ENCODE peak calls at places on chromosomes 16 and 17, in four cellular contexts. One of them, this sample, is unnamed. For H3K27me3, the result is how much of the 10 kb centered on the place peaks cover.

GRCh38 chr17:55305321-55306087 is 40.7 kb downstream of the HLF start:
- DNase-seq in breast epithelium: no peak
- DNase-seq in uterus: no peak
- DNase-seq in sigmoid colon: no peak
- DNase-seq in this sample: no peak

GRCh38 chr17:18138065-18138749 is 29.7 kb downstream of the MYO15A start:
- DNase-seq in uterus: no peak
- DNase-seq in sigmoid colon: no peak
- DNase-seq in breast epithelium: no peak
- DNase-seq in this sample: no peak

GRCh38 chr17:5711344-5711743 is 127.0 kb upstream of the NLRP1 start:
- DNase-seq in breast epithelium: no peak
- DNase-seq in uterus: no peak
- DNase-seq in sigmoid colon: no peak
- DNase-seq in this sample: no peak

GRCh38 chr16:48276102-48276501 is 28.8 kb upstream of the ABCC11 start:
- DNase-seq in breast epithelium: no peak
- DNase-seq in uterus: no peak
- DNase-seq in sigmoid colon: no peak
- DNase-seq in this sample: peak

GRCh38 chr17:27609606-27610303 is 21.2 kb upstream of the LGALS9 start:
- DNase-seq in uterus: no peak
- DNase-seq in breast epithelium: no peak
- DNase-seq in sigmoid colon: no peak
- DNase-seq in this sample: peak

GRCh38 chr17:1067282-1067956 is 70.5 kb downstream of the TIMM22 start:
- DNase-seq in breast epithelium: no peak
- DNase-seq in sigmoid colon: no peak
- DNase-seq in uterus: no peak
- DNase-seq in this sample: no peak

GRCh38 chr17:59754547-59754946 is 47.1 kb downstream of the VMP1 start:
- DNase-seq in uterus: no peak
- DNase-seq in sigmoid colon: no peak
- DNase-seq in breast epithelium: no peak
- DNase-seq in this sample: no peak

GRCh38 chr17:40560592-40561293 is 4.5 kb downstream of the CCR7 start:
- DNase-seq in uterus: peak
- DNase-seq in sigmoid colon: no peak
- DNase-seq in breast epithelium: no peak
- DNase-seq in this sample: no peak

GRCh38 chr17:44198721-44199552 is 747 bp downstream of the ATXN7L3 start:
- DNase-seq in breast epithelium: peak
- DNase-seq in sigmoid colon: peak
- DNase-seq in uterus: peak
- DNase-seq in this sample: peak

GRCh38 chr16:79209308-79209707 is 391.2 kb downstream of the MAF start:
- DNase-seq in uterus: no peak
- DNase-seq in sigmoid colon: no peak
- DNase-seq in breast epithelium: no peak
- DNase-seq in this sample: no peak

GRCh38 chr16:79213214-79213613 is 387.3 kb downstream of the MAF start:
- DNase-seq in uterus: no peak
- DNase-seq in breast epithelium: no peak
- DNase-seq in sigmoid colon: no peak
- DNase-seq in this sample: no peak

GRCh38 chr16:79210629-79211028 is 389.9 kb downstream of the MAF start:
- DNase-seq in uterus: no peak
- DNase-seq in breast epithelium: no peak
- DNase-seq in sigmoid colon: no peak
- DNase-seq in this sample: no peak

GRCh38 chr16:79211581-79211980 is 389.0 kb downstream of the MAF start:
- DNase-seq in sigmoid colon: no peak
- DNase-seq in uterus: no peak
- DNase-seq in breast epithelium: no peak
- DNase-seq in this sample: no peak

GRCh38 chr16:79212114-79212791 is 388.3 kb downstream of the MAF start:
- DNase-seq in sigmoid colon: no peak
- DNase-seq in uterus: no peak
- DNase-seq in breast epithelium: no peak
- DNase-seq in this sample: no peak
- TF ChIP-seq CTCF in sigmoid colon: no peak
- TF ChIP-seq CTCF in uterus: no peak
- TF ChIP-seq CTCF in breast epithelium: no peak
- TF ChIP-seq CTCF in this sample: no peak

GRCh38 chr17:45768000-45768399 is 16.1 kb upstream of the CRHR1 start:
- DNase-seq in uterus: no peak
- DNase-seq in sigmoid colon: no peak
- DNase-seq in breast epithelium: no peak
- DNase-seq in this sample: no peak
- H3K27me3 ChIP-seq in uterus: under half
- H3K27me3 ChIP-seq in sigmoid colon: under half
- H3K27me3 ChIP-seq in breast epithelium: under half
- H3K27me3 ChIP-seq in this sample: under half

GRCh38 chr17:14200354-14200753 is 36.3 kb downstream of the CDRT15 start:
- DNase-seq in sigmoid colon: no peak
- DNase-seq in uterus: no peak
- DNase-seq in breast epithelium: no peak
- DNase-seq in this sample: no peak

GRCh38 chr17:14197582-14197981 is 39.1 kb downstream of the CDRT15 start:
- DNase-seq in breast epithelium: no peak
- DNase-seq in sigmoid colon: no peak
- DNase-seq in uterus: no peak
- DNase-seq in this sample: no peak

GRCh38 chr17:14198013-14198412 is 38.6 kb downstream of the CDRT15 start:
- DNase-seq in sigmoid colon: no peak
- DNase-seq in breast epithelium: no peak
- DNase-seq in uterus: no peak
- DNase-seq in this sample: no peak

GRCh38 chr17:14198575-14198974 is 38.1 kb downstream of the CDRT15 start:
- DNase-seq in sigmoid colon: no peak
- DNase-seq in uterus: no peak
- DNase-seq in breast epithelium: no peak
- DNase-seq in this sample: no peak

GRCh38 chr17:14196337-14196997 is 40.2 kb downstream of the CDRT15 start:
- DNase-seq in sigmoid colon: no peak
- DNase-seq in breast epithelium: no peak
- DNase-seq in uterus: no peak
- DNase-seq in this sample: no peak
- TF ChIP-seq CTCF in sigmoid colon: no peak
- TF ChIP-seq CTCF in breast epithelium: no peak
- TF ChIP-seq CTCF in uterus: no peak
- TF ChIP-seq CTCF in this sample: no peak

DNA sequence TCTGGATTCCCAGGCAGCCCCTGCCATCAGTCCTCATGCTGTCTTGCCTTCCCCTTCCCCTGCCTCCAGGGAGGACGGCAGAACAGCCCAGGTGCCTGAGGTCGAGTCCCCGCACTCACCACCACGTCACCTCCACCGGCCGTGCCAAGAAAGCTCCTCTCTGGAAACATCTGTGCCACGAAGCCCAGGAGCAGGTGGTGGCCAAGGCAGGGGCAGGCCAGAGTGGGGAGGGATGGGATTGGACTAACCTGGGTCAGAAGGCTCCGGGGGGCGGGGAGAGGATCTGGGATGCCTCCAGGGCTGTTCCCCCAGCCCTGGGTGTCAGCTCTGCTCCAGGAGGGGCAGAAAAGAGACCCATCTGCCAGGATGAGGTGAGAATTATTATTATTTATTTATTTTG is 7.4 kb upstream of the DPEP1 start:
- DNase-seq in uterus: no peak
- DNase-seq in sigmoid colon: no peak
- DNase-seq in breast epithelium: no peak
- DNase-seq in this sample: no peak
- H3K27me3 ChIP-seq in uterus: under half
- H3K27me3 ChIP-seq in sigmoid colon: under half
- H3K27me3 ChIP-seq in breast epithelium: under half
- H3K27me3 ChIP-seq in this sample: under half

DNA sequence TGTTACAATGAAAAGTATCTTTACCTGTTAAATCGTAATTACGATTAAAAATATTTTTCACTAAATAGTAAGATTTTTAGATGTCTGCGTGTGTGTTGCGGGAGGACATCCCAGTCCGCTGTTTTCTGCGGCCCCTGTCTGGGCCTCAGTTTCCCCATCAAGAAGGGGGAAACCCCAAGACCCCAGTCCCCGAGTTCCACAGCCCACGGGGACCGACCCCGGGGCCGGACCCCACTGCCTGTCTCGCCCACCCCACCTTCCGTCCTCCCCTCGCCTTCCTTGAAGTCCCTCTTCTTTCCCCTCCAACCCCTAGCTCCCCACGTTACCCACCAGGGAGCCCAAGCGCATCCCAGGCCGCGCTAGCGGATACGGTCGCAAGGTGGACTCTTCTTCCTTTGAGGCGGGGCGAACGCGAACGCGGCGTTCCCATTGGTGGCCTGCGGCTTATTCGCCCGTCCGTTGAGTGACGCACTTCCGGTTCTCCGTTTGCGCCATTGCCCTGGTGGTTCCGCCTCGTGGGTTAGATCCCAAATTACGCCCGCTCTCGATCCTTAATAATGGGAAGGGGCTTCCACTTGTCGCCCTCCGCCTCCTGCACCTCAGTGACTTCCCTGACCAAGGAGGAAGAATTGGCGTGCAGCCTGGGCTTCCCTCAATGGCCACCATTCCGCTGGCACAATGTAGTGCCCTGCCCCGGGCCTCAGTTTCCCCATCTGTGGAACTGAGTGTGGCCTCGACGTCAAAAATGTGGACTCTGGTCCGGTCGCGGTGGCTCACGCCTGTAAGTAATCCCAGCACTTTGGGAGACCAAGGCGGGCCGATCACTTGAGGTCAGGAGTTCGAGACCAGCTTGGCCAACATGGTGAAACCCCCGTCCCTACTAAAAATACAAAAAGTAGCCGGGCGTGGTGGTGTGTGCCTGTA is at the start of gene NSMCE1:
- DNase-seq in breast epithelium: peak
- DNase-seq in sigmoid colon: peak
- DNase-seq in uterus: peak
- DNase-seq in this sample: peak
- TF ChIP-seq CTCF in breast epithelium: peak
- TF ChIP-seq CTCF in sigmoid colon: no peak
- TF ChIP-seq CTCF in uterus: peak
- TF ChIP-seq CTCF in this sample: peak

DNA sequence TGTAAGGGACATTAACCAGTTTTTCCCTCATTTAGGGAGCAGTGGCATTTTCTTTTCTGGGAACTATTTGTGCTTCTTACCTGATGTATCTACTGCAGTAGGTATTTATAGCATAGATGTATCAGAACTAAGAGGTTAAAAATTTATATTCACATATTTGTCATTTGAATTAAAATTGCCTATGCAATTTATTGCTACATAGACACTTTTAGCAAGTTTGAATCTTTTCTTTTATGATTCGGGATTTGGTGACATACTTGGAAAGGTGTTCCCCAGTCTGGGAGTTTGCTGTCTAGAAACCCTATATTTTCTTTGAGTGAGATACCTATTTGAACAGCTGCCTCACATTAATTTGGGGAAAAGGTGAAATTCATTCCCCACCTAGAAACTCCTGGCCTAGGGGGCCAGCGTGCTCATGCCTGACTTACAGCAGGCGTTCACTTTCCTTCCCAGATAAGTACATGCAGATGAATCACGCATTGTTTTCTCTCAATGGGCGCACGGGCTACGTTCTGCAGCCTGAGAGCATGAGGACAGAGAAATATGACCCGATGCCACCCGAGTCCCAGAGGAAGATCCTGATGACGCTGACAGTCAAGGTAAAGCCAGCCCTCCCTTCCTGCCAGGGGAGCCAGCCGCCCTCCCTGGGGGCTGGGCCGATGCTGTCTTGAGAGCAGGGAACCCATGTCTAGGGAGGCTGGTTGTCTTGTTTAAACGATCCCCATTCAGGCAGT is 73.8 kb downstream of the SDR42E1 start:
- DNase-seq in uterus: no peak
- DNase-seq in breast epithelium: no peak
- DNase-seq in sigmoid colon: no peak
- DNase-seq in this sample: peak
- H3K27me3 ChIP-seq in uterus: under half
- H3K27me3 ChIP-seq in breast epithelium: under half
- H3K27me3 ChIP-seq in sigmoid colon: under half
- H3K27me3 ChIP-seq in this sample: under half

DNA sequence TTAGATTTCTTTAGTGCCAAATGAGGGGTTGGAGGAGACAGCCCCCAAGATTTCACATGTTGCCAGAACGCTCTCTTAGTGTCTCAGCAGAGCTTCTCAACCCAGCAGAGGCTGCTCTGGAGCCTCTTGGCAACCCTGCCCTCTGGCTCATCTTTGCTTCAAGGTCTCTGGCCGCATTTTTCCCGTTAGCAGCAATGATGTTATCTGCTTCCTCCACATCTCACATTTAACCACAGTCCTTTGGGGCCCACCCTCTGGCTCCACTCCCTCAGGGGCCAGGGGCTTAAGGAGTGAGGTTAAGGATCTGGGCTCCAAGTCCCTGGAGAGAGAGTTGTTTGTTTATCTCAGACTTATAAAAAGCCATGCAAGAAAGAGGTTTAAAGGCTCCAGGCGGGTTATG is 3.3 kb upstream of the XYLT1 start:
- DNase-seq in sigmoid colon: no peak
- DNase-seq in breast epithelium: no peak
- DNase-seq in uterus: no peak
- DNase-seq in this sample: peak
- TF ChIP-seq CTCF in sigmoid colon: no peak
- TF ChIP-seq CTCF in breast epithelium: no peak
- TF ChIP-seq CTCF in uterus: no peak
- TF ChIP-seq CTCF in this sample: no peak

DNA sequence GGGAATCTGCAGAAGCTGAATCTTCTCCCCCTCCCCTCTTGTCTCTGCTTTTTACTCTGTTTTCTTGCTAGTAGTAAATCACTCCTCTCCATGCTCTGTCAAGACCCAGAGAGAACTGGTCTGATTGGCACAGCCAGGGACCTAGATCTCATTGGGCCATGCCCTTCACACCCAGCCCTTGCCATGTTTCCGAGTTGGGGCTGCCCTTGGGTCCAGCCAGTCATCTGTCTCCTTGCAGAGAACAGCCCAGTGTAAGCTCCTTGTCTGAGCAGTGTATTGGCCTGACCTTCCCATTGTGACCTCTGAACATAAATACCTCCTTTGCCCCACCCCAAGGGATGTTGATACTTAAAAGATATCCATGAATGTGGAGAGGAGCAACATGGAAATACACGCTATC is 3.9 kb downstream of the MMP15 start:
- DNase-seq in uterus: no peak
- DNase-seq in sigmoid colon: no peak
- DNase-seq in breast epithelium: no peak
- DNase-seq in this sample: no peak
- H3K27me3 ChIP-seq in uterus: under half
- H3K27me3 ChIP-seq in sigmoid colon: under half
- H3K27me3 ChIP-seq in breast epithelium: under half
- H3K27me3 ChIP-seq in this sample: under half

GRCh38 chr17:8630227-8630801 is at the start of gene MYH10:
- DNase-seq in uterus: no peak
- DNase-seq in sigmoid colon: peak
- DNase-seq in breast epithelium: no peak
- DNase-seq in this sample: no peak
- TF ChIP-seq CTCF in uterus: peak
- TF ChIP-seq CTCF in sigmoid colon: no peak
- TF ChIP-seq CTCF in breast epithelium: peak
- TF ChIP-seq CTCF in this sample: no peak

DNA sequence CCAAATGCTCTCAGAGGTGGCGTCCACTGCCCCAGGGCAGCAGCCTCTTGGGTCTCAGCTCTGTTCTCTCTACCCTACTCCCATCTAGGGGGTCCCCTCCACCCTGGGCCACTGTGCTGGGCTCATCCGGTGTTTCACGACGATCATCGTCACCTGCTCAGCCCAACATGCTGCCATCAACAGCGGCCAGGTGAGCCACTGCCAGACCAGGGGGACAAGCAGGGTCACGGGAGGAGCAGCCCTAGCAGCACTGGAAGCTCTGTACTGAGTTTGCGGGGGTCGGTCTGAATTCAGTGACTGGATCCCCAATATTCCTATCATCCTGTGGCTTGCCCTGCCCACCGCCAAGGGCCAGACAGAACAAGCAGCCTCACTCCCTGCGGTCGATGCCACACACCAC is 16.0 kb downstream of the ALOX12B start:
- DNase-seq in breast epithelium: no peak
- DNase-seq in sigmoid colon: no peak
- DNase-seq in uterus: no peak
- DNase-seq in this sample: no peak
- H3K27me3 ChIP-seq in breast epithelium: under half
- H3K27me3 ChIP-seq in sigmoid colon: half or more
- H3K27me3 ChIP-seq in uterus: under half
- H3K27me3 ChIP-seq in this sample: under half

This sample was measured in adrenal gland.